ENCODE peak calls at places on chromosomes 13 and 19, in seven cellular contexts. X, A, H, U, T, N and F are unnamed samples.

GRCh38 chr13:102127153-102127552 is 274.7 kb downstream of the FGF14 start:
- DNase-seq in H (no peak), N (no peak), A (no peak), X (no peak), U (no peak), T (no peak), F (no peak)

GRCh38 chr19:18674616-18675015 is 8.9 kb upstream of the CRTC1 start:
- DNase-seq in U (no peak), N (no peak), T (no peak), A (no peak), H (no peak), X (no peak), F (peak; percentile 27)

GRCh38 chr19:45798995-45799517 is 6.4 kb upstream of the DMWD start:
- DNase-seq in T (no peak), N (peak; percentile 91), X (peak; percentile 72), A (peak; percentile 44), U (peak; percentile 78), H (peak; percentile 78), F (peak; percentile 65)

GRCh38 chr13:112510002-112510780 is 77.8 kb downstream of the TUBGCP3 start:
- DNase-seq in H (peak; percentile 70), U (peak; percentile 95), T (peak; percentile 53), N (peak; percentile 80), X (peak; percentile 81), A (peak; percentile 41), F (peak; percentile 55)

GRCh38 chr19:37160153-37160552 is 12.3 kb downstream of the ZNF585A start:
- DNase-seq in H (no peak), U (no peak), N (no peak), X (no peak), A (no peak), T (no peak), F (no peak)

GRCh38 chr13:78743972-78744371 is 85.0 kb upstream of the OBI1 start:
- DNase-seq in H (no peak), X (no peak), N (no peak), T (no peak), A (no peak), U (no peak), F (no peak)

GRCh38 chr13:19952850-19953249 is 5.7 kb upstream of the ZMYM2 start:
- DNase-seq in U (no peak), T (no peak), A (no peak), N (no peak), X (no peak), H (no peak), F (no peak)

GRCh38 chr13:87324558-87324957 is 346.6 kb upstream of the SLITRK5 start:
- DNase-seq in A (no peak), N (no peak), H (no peak), T (no peak), U (no peak), X (no peak), F (no peak)

GRCh38 chr13:95603887-95604533 is 40.5 kb downstream of the DZIP1 start:
- DNase-seq in U (no peak), T (no peak), X (no peak), A (no peak), H (peak; percentile 23), N (peak; percentile 10), F (peak; percentile 85)

GRCh38 chr13:80562423-80562822 is 221.5 kb upstream of the SPRY2 start:
- DNase-seq in H (no peak), X (no peak), U (no peak), A (peak; percentile 22), N (no peak), T (no peak), F (peak; percentile 5)

GRCh38 chr13:25977216-25977615 is 74.6 kb downstream of the SHISA2 start:
- DNase-seq in U (peak; percentile 93), T (no peak), N (no peak), X (peak; percentile 82), H (no peak), A (no peak), F (no peak)

GRCh38 chr19:2578391-2578826 is 102.5 kb downstream of the GADD45B start:
- DNase-seq in X (peak; percentile 43), T (no peak), U (peak; percentile 69), H (peak; percentile 52), N (peak; percentile 76), A (no peak), F (peak; percentile 52)

GRCh38 chr13:50714886-50715285 is 128.6 kb downstream of the DLEU7 start:
- DNase-seq in N (no peak), A (no peak), H (no peak), U (no peak), T (no peak), X (no peak), F (no peak)

GRCh38 chr19:3094638-3095374 is 644 bp downstream of the GNA11 start:
- DNase-seq in H (peak; percentile 52), U (no peak), A (no peak), X (peak; percentile 56), T (no peak), N (peak; percentile 76), F (no peak)

GRCh38 chr13:65236841-65237418 is 1993.2 kb downstream of the PCDH9 start:
- DNase-seq in H (no peak), A (no peak), N (no peak), U (peak; percentile 43), X (peak; percentile 3), T (no peak), F (no peak)

GRCh38 chr19:49014123-49014869 is 2.6 kb downstream of the LHB start:
- DNase-seq in A (no peak), H (no peak), N (peak; percentile 23), X (no peak), T (no peak), U (no peak), F (no peak)

GRCh38 chr13:35912841-35913240 is 218.3 kb downstream of the DCLK1 start:
- DNase-seq in X (no peak), U (no peak), N (no peak), H (no peak), T (no peak), A (no peak), F (no peak)

GRCh38 chr13:35914662-35915061 is 216.5 kb downstream of the DCLK1 start:
- DNase-seq in N (peak; percentile 62), T (no peak), A (no peak), H (no peak), U (no peak), X (no peak), F (peak; percentile 16)

GRCh38 chr13:35906636-35907035 is 224.5 kb downstream of the DCLK1 start:
- DNase-seq in A (peak; percentile 48), H (no peak), X (no peak), N (no peak), T (no peak), U (no peak), F (no peak)

GRCh38 chr13:35908221-35908620 is 223.0 kb downstream of the DCLK1 start:
- DNase-seq in U (no peak), T (no peak), A (no peak), H (no peak), N (no peak), X (peak; percentile 18), F (no peak)

GRCh38 chr13:35909837-35910236 is 221.3 kb downstream of the DCLK1 start:
- DNase-seq in U (peak; percentile 59), A (no peak), H (no peak), T (no peak), N (no peak), X (no peak), F (no peak)
- TF ChIP-seq EZH2phosphoT487 in U (no peak), A (no peak), H (no peak), T (no peak), N (no peak), X (no peak), F (no peak)

GRCh38 chr13:27921421-27921960 is 1.7 kb downstream of the PDX1 start:
- DNase-seq in N (no peak), H (no peak), U (peak; percentile 54), A (no peak), X (peak; percentile 43), T (no peak), F (no peak)
- TF ChIP-seq EZH2 in N (no peak), H (no peak), U (peak; percentile 76), A (no peak), X (peak; percentile 84), T (no peak), F (no peak)

DNA sequence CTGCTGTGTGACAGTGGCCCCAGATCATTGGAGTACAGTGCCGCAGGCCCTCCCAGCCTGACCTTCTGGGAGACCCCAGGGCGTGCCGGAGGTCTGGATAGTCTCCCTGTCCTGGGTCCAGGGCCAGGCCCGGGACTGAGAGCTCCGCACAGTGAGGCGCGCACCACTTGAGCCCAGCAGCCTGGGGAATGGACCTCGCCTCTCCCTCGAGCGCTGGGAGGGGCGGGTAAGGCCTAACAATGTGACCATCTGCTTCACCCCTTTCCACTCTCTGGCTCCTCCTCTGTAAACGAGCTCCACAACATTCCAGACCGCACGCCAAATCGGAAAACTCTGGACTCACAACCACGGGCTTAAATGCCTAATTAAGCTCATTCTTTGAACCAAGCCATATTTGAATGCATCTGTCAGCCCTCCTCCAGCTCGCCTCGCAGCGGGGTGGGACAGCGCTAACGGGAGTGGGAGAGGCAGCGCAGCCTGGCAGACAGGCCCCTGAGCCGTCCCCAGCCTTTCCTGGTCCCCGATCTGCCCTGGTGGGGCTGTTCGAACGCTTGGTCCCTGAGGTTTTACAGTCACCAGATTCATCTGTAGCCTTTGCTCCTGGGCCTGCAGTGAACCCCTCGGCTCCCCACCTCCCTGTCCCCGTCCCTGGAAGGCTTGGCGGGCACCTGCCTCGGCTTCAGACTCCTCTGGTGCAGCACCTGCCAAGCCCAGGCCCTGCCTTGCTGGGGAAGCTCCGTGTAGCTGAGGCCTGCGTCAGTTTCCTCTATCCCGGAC is 120.7 kb upstream of the VSTM2B start:
- DNase-seq in A (no peak), X (peak; percentile 94), U (peak; percentile 78), H (peak; percentile 45), T (no peak), N (peak; percentile 2), F (peak; percentile 1)
- TF ChIP-seq EZH2phosphoT487 in A (no peak), X (no peak), U (no peak), H (no peak), T (no peak), N (no peak), F (no peak)

DNA sequence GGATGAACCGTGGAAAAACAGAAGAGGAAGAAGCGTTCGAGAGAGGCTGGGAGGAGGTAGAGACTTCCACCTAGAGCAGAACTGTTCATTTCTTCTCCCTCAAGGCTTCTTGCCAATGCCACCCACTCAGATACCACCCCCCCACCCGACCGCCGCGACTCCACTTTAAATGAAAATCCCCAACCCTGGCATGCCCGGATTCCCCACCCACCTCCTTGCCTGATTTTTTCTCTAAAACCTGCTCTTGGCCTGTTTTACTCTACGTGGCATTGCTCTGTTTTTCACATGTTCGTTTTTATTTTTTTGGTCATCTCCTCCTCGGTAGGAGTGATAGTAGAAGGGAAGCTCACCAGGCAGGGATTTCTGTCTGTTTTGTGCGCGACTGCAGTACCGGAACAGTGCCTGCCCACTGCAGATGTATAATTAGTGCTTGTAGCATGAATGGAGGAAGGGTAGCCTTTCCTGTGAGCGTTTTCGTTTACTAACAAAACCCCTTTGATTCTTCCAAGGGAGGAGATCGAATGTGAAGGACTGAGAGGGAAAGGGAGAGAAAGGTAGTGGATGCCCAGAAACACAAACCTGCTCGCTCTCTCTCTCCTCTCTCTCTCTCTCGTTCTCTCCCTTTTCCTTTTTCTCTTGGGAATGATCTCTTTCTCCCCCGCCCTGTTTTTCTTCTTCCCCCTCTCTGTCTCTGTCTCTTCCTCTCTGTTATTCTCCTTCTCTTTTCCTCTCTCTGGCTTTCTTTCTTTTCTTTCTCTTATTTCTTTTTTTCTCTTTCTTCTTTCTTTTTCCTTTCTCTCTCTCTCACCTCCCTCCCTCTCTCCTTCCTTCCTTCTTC is 2.2 kb downstream of the CD70 start:
- DNase-seq in A (no peak), H (no peak), U (peak; percentile 28), N (peak; percentile 19), X (peak; percentile 24), T (no peak), F (no peak)
- TF ChIP-seq EZH2 in A (no peak), H (no peak), U (peak; percentile 72), N (no peak), X (no peak), T (no peak), F (no peak)

GRCh38 chr13:24036115-24036514 is 124.4 kb upstream of the SPATA13 start:
- DNase-seq in N (peak; percentile 49), H (no peak), T (no peak), U (no peak), X (no peak), A (no peak), F (no peak)
- TF ChIP-seq EZH2phosphoT487 in N (no peak), H (no peak), T (no peak), U (no peak), X (no peak), A (no peak), F (no peak)